ENCODE peak calls at places on chromosomes 7 and 10, in six cellular contexts. B is AG08395; U is MCF 10A; C is kidney epithelial cell; W is CD8-positive, alpha-beta memory T cell; A is GM13977. R is an unnamed sample.
A peak's percentile ranks its signal among the peaks of the same experiment; 100 is the strongest.

GRCh38 chr7:15821484-15822122 is 135.1 kb upstream of the MEOX2 start:
- DNase-seq in B (peak; percentile 20), U (no peak), C (no peak), W (no peak), A (no peak), R (no peak)

GRCh38 chr10:1957057-1957456 is 219.7 kb upstream of the ADARB2 start:
- DNase-seq in B (no peak), U (no peak), C (no peak), W (no peak), A (no peak), R (peak; percentile 17)

GRCh38 chr10:132849546-132850031 is 63.6 kb upstream of the NKX6-2 start:
- DNase-seq in B (no peak), U (no peak), C (no peak), W (no peak), A (no peak), R (no peak)

GRCh38 chr10:60942604-60943269 is 1.2 kb downstream of the RHOBTB1 start:
- DNase-seq in B (peak; percentile 17), U (no peak), C (no peak), W (no peak), A (peak; percentile 39), R (peak; percentile 53)

GRCh38 chr7:116395125-116395791 is 104.3 kb upstream of the CAV2 start:
- DNase-seq in B (peak; percentile 87), U (peak; percentile 89), C (peak; percentile 83), W (no peak), A (no peak), R (no peak)

GRCh38 chr10:88157981-88158465 is 294.6 kb downstream of the PTEN start:
- DNase-seq in B (peak; percentile 77), U (peak; percentile 72), C (peak; percentile 85), W (no peak), A (no peak), R (no peak)

GRCh38 chr7:29332875-29333482 is 138.4 kb downstream of the CHN2 start:
- DNase-seq in B (no peak), U (no peak), C (no peak), W (no peak), A (no peak), R (no peak)

GRCh38 chr7:50838675-50839377 is 56.1 kb upstream of the GRB10 start:
- DNase-seq in B (peak; percentile 55), U (peak; percentile 81), C (no peak), W (no peak), A (no peak), R (no peak)

GRCh38 chr7:123367508-123368122 is 166.8 kb downstream of the IQUB start:
- DNase-seq in B (peak; percentile 9), U (peak; percentile 60), C (no peak), W (no peak), A (peak; percentile 53), R (peak; percentile 12)

R was measured in activated CD4-positive, alpha-beta memory T cell treated with anti-CD3 and anti-CD28 coated beads for 36 hours.